ENCODE peak calls at places on chromosomes 3 and 15, in nine cellular contexts. X is Panc1, J is suprapubic skin, T is endothelial cell of umbilical vein, P is breast epithelium, E is GM23338, A is stomach, U is HL-60, F is HepG2. Z is an unnamed sample.

GRCh38 chr15:74656935-74657535 is 38.8 kb downstream of the EDC3 start:
- DNase-seq in X (no peak), J (no peak), T (no peak), P (no peak), E (no peak), A (no peak), U (no peak), F (no peak), Z (no peak)

GRCh38 chr15:67110958-67111864 is 45.8 kb downstream of the SMAD3 start:
- DNase-seq in X (no peak), J (no peak), T (no peak), P (no peak), E (no peak), A (no peak), U (no peak), F (no peak), Z (no peak)

GRCh38 chr15:90829942-90830440 is 38.4 kb upstream of the FURIN start:
- DNase-seq in X (no peak), J (no peak), T (peak; percentile 34), P (no peak), E (no peak), A (no peak), U (peak; percentile 57), F (no peak), Z (no peak)

GRCh38 chr15:41878355-41878699 is 15.5 kb downstream of the SPTBN5 start:
- DNase-seq in X (no peak), J (no peak), T (no peak), P (peak; percentile 71), E (no peak), A (peak; percentile 54), U (no peak), F (no peak), Z (no peak)

GRCh38 chr3:4395448-4395847 is 71.6 kb downstream of the SUMF1 start:
- DNase-seq in X (no peak), J (no peak), T (peak; percentile 46), P (no peak), E (no peak), A (no peak), U (no peak), F (no peak), Z (no peak)

GRCh38 chr3:50224639-50225038 is 11.4 kb upstream of the GNAI2 start:
- DNase-seq in X (no peak), J (no peak), T (no peak), P (no peak), E (peak; percentile 59), A (no peak), U (no peak), F (no peak), Z (no peak)

GRCh38 chr3:46091971-46092703 is 64.9 kb upstream of the XCR1 start:
- DNase-seq in X (no peak), J (no peak), T (no peak), P (no peak), E (no peak), A (no peak), U (peak; percentile 65), F (no peak), Z (no peak)

GRCh38 chr15:82063055-82063454 is 17.2 kb upstream of the MEX3B start:
- DNase-seq in X (no peak), J (no peak), T (no peak), P (no peak), E (peak; percentile 70), A (no peak), U (no peak), F (no peak), Z (no peak)

GRCh38 chr3:30626443-30627181 is 20.2 kb downstream of the TGFBR2 start:
- DNase-seq in X (no peak), J (no peak), T (no peak), P (no peak), E (no peak), A (no peak), U (no peak), F (no peak), Z (no peak)

GRCh38 chr15:47975422-47975821 is 145.4 kb upstream of the SLC24A5 start:
- DNase-seq in X (no peak), J (no peak), T (no peak), P (no peak), E (peak; percentile 10), A (no peak), U (no peak), F (no peak), Z (no peak)

GRCh38 chr15:82021992-82022391 is 23.8 kb downstream of the MEX3B start:
- DNase-seq in X (no peak), J (no peak), T (no peak), P (no peak), E (no peak), A (no peak), U (no peak), F (no peak), Z (no peak)

GRCh38 chr3:188779537-188779936 is 392.2 kb upstream of the TPRG1 start:
- DNase-seq in X (no peak), J (no peak), T (no peak), P (no peak), E (no peak), A (no peak), U (no peak), F (no peak), Z (no peak)

GRCh38 chr3:188782725-188783124 is 389.0 kb upstream of the TPRG1 start:
- DNase-seq in X (no peak), J (no peak), T (no peak), P (no peak), E (no peak), A (no peak), U (no peak), F (no peak), Z (no peak)

GRCh38 chr3:188775412-188775811 is 396.4 kb upstream of the TPRG1 start:
- DNase-seq in X (no peak), J (no peak), T (peak; percentile 27), P (no peak), E (no peak), A (no peak), U (no peak), F (no peak), Z (no peak)

GRCh38 chr3:188776447-188776846 is 395.3 kb upstream of the TPRG1 start:
- DNase-seq in X (no peak), J (no peak), T (peak; percentile 74), P (no peak), E (no peak), A (no peak), U (no peak), F (no peak), Z (no peak)

GRCh38 chr3:188780188-188781147 is 391.3 kb upstream of the TPRG1 start:
- DNase-seq in X (no peak), J (no peak), T (no peak), P (no peak), E (no peak), A (no peak), U (peak; percentile 74), F (peak; percentile 4), Z (no peak)
- H3K27ac ChIP-seq in X (no peak overlapping the region), J (peak overlapping the region; percentile 90), T (no peak overlapping the region), P (peak overlapping the region; percentile 67), E (no peak overlapping the region), A (peak overlapping the region; percentile 71), U (no peak overlapping the region), F (no peak overlapping the region), Z (peak overlapping the region; percentile 36)

GRCh38 chr3:195880037-195880431 is 28.3 kb downstream of the TNK2 start:
- DNase-seq in X (no peak), J (no peak), T (no peak), P (no peak), E (no peak), A (no peak), U (no peak), F (no peak), Z (no peak)
- TF ChIP-seq POLR2AphosphoS5 in X (no peak), J (no peak), T (no peak), P (no peak), E (no peak), A (no peak), U (no peak), F (no peak), Z (no peak)

DNA sequence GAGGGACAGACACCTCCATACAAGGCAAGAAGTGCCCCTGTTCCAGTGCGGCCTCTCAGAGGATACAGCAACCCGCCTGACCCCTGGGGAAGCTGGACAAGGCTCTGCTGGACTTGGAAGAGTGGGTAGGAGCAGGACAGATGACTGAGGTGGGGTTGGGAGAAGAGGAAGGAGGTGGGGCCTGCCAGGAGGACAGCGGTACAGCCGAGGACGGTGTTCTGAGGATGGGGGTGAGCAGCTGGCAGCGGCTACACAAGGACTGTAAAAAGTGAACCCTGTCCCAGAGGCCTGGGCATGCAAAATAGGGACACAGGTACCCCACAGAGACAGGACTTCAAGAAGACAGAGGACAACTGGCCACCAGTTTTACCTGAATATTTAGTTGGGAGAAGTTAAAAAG is 23.5 kb upstream of the ELP6 start:
- DNase-seq in X (no peak), J (no peak), T (no peak), P (no peak), E (no peak), A (no peak), U (no peak), F (no peak), Z (no peak)
- H3K27ac ChIP-seq in X (no peak overlapping the region), J (no peak overlapping the region), T (no peak overlapping the region), P (no peak overlapping the region), E (no peak overlapping the region), A (no peak overlapping the region), U (no peak overlapping the region), F (no peak overlapping the region), Z (no peak overlapping the region)

GRCh38 chr3:33897306-33897705 is 98.9 kb downstream of the PDCD6IP start:
- DNase-seq in X (no peak), J (no peak), T (no peak), P (no peak), E (no peak), A (no peak), U (no peak), F (no peak), Z (no peak)

GRCh38 chr3:33901862-33902563 is 103.6 kb downstream of the PDCD6IP start:
- DNase-seq in X (no peak), J (no peak), T (no peak), P (no peak), E (no peak), A (no peak), U (no peak), F (no peak), Z (no peak)

GRCh38 chr3:33900440-33900808 is 102.0 kb downstream of the PDCD6IP start:
- DNase-seq in X (no peak), J (no peak), T (no peak), P (no peak), E (no peak), A (no peak), U (no peak), F (no peak), Z (no peak)

GRCh38 chr3:33898901-33899300 is 100.5 kb downstream of the PDCD6IP start:
- DNase-seq in X (no peak), J (no peak), T (no peak), P (no peak), E (no peak), A (no peak), U (no peak), F (no peak), Z (no peak)

DNA sequence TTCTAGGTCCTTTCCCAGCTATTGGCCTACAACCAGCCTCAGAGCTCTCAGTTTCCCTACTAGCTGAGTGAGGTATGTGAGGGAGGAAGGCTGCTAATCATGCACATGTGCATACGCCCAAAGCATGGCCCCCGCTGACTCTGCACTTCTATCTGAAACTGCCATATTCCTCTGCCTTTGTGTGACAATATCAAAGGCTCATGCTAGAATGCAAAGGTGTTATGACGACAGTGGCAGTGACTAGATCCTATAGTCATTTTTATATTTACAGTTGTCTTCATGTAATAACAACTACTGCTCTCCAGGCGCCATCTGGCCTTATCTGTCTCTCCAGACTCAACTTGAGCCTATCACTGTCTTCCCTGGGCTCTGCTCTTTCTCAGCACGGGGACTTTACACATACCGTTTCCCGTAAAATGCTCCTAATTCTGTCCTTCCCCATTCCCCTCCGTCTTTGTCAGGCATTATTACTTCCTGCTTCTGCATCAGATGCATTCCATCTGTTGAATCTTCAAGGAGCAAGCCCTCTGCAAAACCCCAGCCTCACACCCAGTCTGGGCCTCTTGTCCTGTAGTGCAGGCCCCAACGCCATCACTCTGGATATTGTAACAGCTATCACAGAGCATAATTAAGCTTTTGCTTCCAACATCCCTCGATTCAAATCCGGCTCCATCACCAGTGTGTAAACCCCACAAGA is 102.5 kb downstream of the PDCD6IP start:
- DNase-seq in X (no peak), J (no peak), T (no peak), P (no peak), E (no peak), A (no peak), U (no peak), F (no peak), Z (no peak)
- TF ChIP-seq POLR2AphosphoS5 in X (no peak), J (no peak), T (no peak), P (no peak), E (no peak), A (no peak), U (no peak), F (no peak), Z (no peak)